ENCODE peak calls at places on chromosome X, in ten cellular contexts. M, W, H, D, X, Y, N, C, L and Q are unnamed samples.

GRCh38 chrX:39907964-39908616 is 189.7 kb downstream of the BCOR start:
- DNase-seq in M (peak; percentile 96), C (peak; percentile 61), L (peak; percentile 36), Y (peak; percentile 18), W (peak; percentile 32), D (peak; percentile 30), H (peak; percentile 84), X (peak; percentile 44), N (peak; percentile 95), Q (peak; percentile 49)

GRCh38 chrX:119583431-119584059 is 9.2 kb downstream of the UBE2A start:
- DNase-seq in X (no peak), C (no peak), N (no peak), D (no peak), L (no peak), W (no peak), Y (no peak), M (no peak), H (no peak), Q (no peak)

GRCh38 chrX:397575-397974 is 10.9 kb upstream of the PPP2R3B start:
- DNase-seq in M (no peak), C (no peak), H (peak; percentile 64), D (no peak), W (no peak), L (peak; percentile 28), X (peak; percentile 68), Y (peak; percentile 49), N (peak; percentile 52), Q (peak; percentile 24)

GRCh38 chrX:1851527-1851926 is 236.7 kb downstream of the ASMT start:
- DNase-seq in M (no peak), L (no peak), D (no peak), C (no peak), H (no peak), Y (no peak), X (no peak), W (no peak), N (no peak), Q (no peak)

GRCh38 chrX:16807976-16808542 is 21.8 kb downstream of the TXLNG start:
- DNase-seq in X (no peak), C (peak; percentile 64), N (peak; percentile 66), M (no peak), Y (no peak), D (no peak), L (no peak), W (peak; percentile 20), H (no peak), Q (no peak)

GRCh38 chrX:28586891-28587635 is at the start of gene IL1RAPL1:
- DNase-seq in Y (no peak), X (no peak), D (no peak), C (no peak), N (no peak), H (no peak), W (no peak), L (peak; percentile 74), M (no peak), Q (no peak)

GRCh38 chrX:3527811-3528210 is 181.4 kb upstream of the MXRA5 start:
- DNase-seq in H (no peak), W (no peak), M (no peak), X (no peak), C (no peak), Y (no peak), L (no peak), N (no peak), D (no peak), Q (no peak)

GRCh38 chrX:75181721-75182120 is 25.6 kb upstream of the ABCB7 start:
- DNase-seq in L (no peak), X (no peak), N (no peak), H (no peak), C (no peak), M (no peak), W (no peak), Y (no peak), D (no peak), Q (no peak)

GRCh38 chrX:87005183-87005582 is 512.4 kb upstream of the KLHL4 start:
- DNase-seq in H (no peak), M (no peak), W (no peak), L (no peak), C (no peak), N (no peak), Y (no peak), D (no peak), X (no peak), Q (no peak)

GRCh38 chrX:13281289-13281688 is 38.6 kb downstream of the ATXN3L start:
- DNase-seq in H (no peak), N (no peak), C (no peak), L (no peak), D (no peak), X (no peak), W (no peak), M (no peak), Y (no peak), Q (no peak)

GRCh38 chrX:70132244-70132643 is 1.0 kb upstream of the IGBP1 start:
- DNase-seq in X (no peak), L (no peak), M (no peak), N (no peak), C (no peak), D (no peak), W (no peak), H (no peak), Y (no peak), Q (no peak)

GRCh38 chrX:154731203-154731602 is 19.7 kb downstream of the GAB3 start:
- DNase-seq in X (no peak), L (no peak), H (no peak), M (no peak), D (no peak), W (no peak), N (no peak), Y (no peak), C (no peak), Q (no peak)
- H3K4me1 ChIP-seq in X (peaks cover 100% of the 10 kb centered on the region), L (no peaks in the 10 kb centered on the region), H (peaks cover 58% of the 10 kb centered on the region), M (peaks cover 79% of the 10 kb centered on the region), D (peaks cover 45% of the 10 kb centered on the region), W (no peaks in the 10 kb centered on the region), N (peaks cover 74% of the 10 kb centered on the region), Y (peaks cover 58% of the 10 kb centered on the region), C (peaks cover 6% of the 10 kb centered on the region), Q (peaks cover 54% of the 10 kb centered on the region)

GRCh38 chrX:25052798-25053534 is 37.2 kb upstream of the ARX start:
- DNase-seq in H (no peak), M (no peak), X (no peak), C (no peak), W (no peak), N (no peak), D (no peak), L (no peak), Y (no peak), Q (no peak)

GRCh38 chrX:25048176-25048575 is 32.4 kb upstream of the ARX start:
- DNase-seq in H (no peak), N (no peak), M (no peak), Y (no peak), L (no peak), C (no peak), D (no peak), W (no peak), X (no peak), Q (no peak)

GRCh38 chrX:25049971-25050370 is 34.2 kb upstream of the ARX start:
- DNase-seq in D (no peak), N (no peak), L (no peak), X (no peak), C (no peak), Y (no peak), M (no peak), H (no peak), W (no peak), Q (no peak)

DNA sequence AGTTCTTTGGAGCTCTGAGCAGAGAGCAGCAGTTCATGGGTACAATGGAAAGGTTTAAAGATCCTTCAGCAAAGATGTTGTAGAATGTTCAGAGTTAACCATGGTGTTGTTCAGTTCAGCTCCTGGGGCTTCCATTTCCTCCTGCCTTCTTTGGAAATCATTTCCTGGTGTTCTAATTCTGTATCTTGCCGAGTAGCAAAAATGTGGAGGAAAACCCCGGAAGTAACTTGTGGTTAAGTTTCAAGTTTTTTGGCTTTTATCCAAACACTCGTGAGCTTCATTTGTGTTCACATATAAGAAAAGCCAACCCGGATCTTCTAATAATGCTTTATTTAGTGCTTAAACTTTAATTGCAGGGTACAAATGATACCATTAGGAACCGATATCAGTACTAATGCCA is 33.6 kb upstream of the ARX start:
- DNase-seq in D (no peak), C (no peak), N (no peak), H (no peak), Y (no peak), X (no peak), L (no peak), M (no peak), W (no peak), Q (no peak)
- H3K4me3 ChIP-seq in D (no peak overlapping the region), C (no peak overlapping the region), N (no peak overlapping the region), H (no peak overlapping the region), Y (no peak overlapping the region), X (no peak overlapping the region), L (no peak overlapping the region), M (no peak overlapping the region), W (no peak overlapping the region), Q (no peak overlapping the region)

DNA sequence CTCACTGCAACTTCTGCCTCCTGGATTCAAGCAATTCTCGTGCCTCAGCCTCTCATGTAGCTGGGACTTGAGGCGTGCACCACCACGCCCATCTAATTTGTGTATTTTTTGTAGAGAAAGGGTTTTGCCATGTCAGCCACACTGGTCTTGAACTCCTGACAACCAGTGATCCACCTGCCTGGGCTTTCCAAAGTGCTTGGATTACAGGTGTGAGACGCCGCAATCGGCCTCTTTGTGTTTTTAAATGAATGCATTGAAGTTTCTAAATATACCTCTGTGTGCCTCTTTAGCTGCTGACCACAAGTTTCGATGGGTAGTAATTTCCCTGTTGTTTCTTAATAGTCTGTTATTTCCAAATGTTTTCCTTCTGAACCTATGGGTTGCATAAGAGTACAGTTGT is 765.3 kb upstream of the GRIA3 start:
- DNase-seq in H (no peak), D (no peak), M (no peak), N (no peak), C (no peak), W (no peak), Y (no peak), L (no peak), X (no peak), Q (no peak)
- H3K4me1 ChIP-seq in H (no peaks in the 10 kb centered on the region), D (no peaks in the 10 kb centered on the region), M (no peaks in the 10 kb centered on the region), N (no peaks in the 10 kb centered on the region), C (no peaks in the 10 kb centered on the region), W (no peaks in the 10 kb centered on the region), Y (no peaks in the 10 kb centered on the region), L (no peaks in the 10 kb centered on the region), X (no peaks in the 10 kb centered on the region), Q (no peaks in the 10 kb centered on the region)

DNA sequence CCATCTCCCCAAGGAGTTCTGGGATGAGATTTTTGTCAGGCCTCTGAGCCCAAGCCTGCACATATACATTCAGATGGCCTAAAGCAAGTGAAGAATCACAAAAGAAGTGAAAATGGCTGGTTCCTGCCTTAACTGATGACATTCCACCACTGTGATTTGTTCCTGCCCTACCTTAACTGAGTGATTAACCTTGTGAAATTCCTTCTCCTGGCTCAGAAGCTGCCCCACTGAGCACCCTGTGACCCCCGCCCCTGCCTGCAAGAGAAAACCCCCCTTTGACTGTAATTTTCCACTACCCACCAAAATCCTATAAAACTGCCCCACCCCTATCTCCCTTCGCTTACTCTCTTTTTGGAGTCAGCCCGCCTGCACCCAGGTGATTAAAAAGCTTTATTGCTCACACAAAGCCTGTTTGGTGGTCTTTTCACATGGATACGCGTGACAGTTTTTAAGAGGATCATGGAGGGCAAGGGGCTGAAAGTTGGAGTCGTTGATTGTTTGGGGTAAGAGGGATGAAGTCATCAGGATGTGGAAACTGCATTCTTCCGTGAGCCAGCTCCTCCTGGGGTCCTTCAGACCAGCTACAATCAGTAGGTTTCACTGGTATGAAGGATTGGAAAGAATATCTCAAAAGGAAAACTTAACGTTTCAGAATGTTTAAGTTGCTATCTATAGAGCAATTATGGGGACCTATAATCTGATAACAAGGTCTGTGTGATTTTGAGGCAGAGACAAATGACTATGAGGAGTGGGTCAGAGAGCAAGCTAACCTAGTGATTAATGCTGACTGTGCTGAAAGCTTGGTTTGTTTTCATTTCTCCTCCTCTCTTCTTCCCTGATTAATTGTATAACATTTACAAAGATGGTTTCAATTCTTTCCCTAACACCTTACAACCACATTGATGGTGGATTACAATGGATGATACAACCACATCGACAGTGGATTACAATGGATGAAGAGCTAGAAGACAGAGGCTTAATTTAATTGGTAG is 28.6 kb upstream of the MAGEA11 start:
- DNase-seq in D (no peak), M (no peak), H (no peak), N (no peak), L (no peak), X (no peak), W (no peak), C (no peak), Y (no peak), Q (no peak)
- H3K4me3 ChIP-seq in D (no peak overlapping the region), M (no peak overlapping the region), H (no peak overlapping the region), N (no peak overlapping the region), L (no peak overlapping the region), X (no peak overlapping the region), W (no peak overlapping the region), C (no peak overlapping the region), Y (no peak overlapping the region), Q (no peak overlapping the region)